ENCODE peak calls at places on chromosomes 13 and 19, in five cellular contexts. I is right lobe of liver, E is IMR-90, F is vagina, G is neural progenitor cell. P is an unnamed sample.

GRCh38 chr19:7988307-7988706 is 17.1 kb downstream of the ELAVL1 start:
- DNase-seq in I (no peak), E (no peak), G (no peak), F (no peak), P (no peak)

GRCh38 chr19:47757617-47758432 is 12.5 kb downstream of the NOP53 start:
- DNase-seq in G (no peak), I (no peak), E (no peak), F (no peak), P (peak; percentile 67)

GRCh38 chr19:1849132-1849474 is 820 bp upstream of the REXO1 start:
- DNase-seq in I (no peak), E (no peak), F (no peak), G (no peak), P (no peak)

GRCh38 chr19:5222821-5223321 is 117.7 kb downstream of the PTPRS start:
- DNase-seq in E (no peak), G (no peak), F (no peak), I (no peak), P (no peak)

GRCh38 chr19:47310819-47311218 is 1.2 kb downstream of the C5AR1 start:
- DNase-seq in I (peak; percentile 74), G (no peak), E (peak; percentile 21), F (no peak), P (no peak)

GRCh38 chr13:71477735-71478134 is 389.3 kb downstream of the DACH1 start:
- DNase-seq in E (no peak), F (no peak), I (no peak), G (peak; percentile 9), P (no peak)

GRCh38 chr19:55156202-55157063 is 1.1 kb downstream of the TNNI3 start:
- DNase-seq in I (no peak), G (peak; percentile 97), E (peak; percentile 44), F (no peak), P (peak; percentile 91)

GRCh38 chr13:91368676-91369425 is 21.4 kb downstream of the MIR17HG start:
- DNase-seq in I (no peak), G (no peak), F (no peak), E (peak; percentile 19), P (no peak)

GRCh38 chr13:34849406-34849805 is 92.7 kb upstream of the NBEA start:
- DNase-seq in I (no peak), E (no peak), F (no peak), G (no peak), P (no peak)

GRCh38 chr19:29836409-29836825 is 24.6 kb downstream of the CCNE1 start:
- DNase-seq in E (no peak), I (no peak), F (no peak), G (no peak), P (no peak)

GRCh38 chr19:37306383-37306963 is 64.4 kb upstream of the ZNF527 start:
- DNase-seq in F (no peak), E (no peak), I (no peak), G (no peak), P (no peak)

GRCh38 chr19:45920458-45920857 is 5.9 kb upstream of the NANOS2 start:
- DNase-seq in F (no peak), E (no peak), G (no peak), I (no peak), P (no peak)

GRCh38 chr19:43576479-43576878 is 878 bp downstream of the PINLYP start:
- DNase-seq in F (no peak), I (no peak), E (no peak), G (no peak), P (no peak)

GRCh38 chr13:52137489-52137888 is 8.6 kb upstream of the NEK5 start:
- DNase-seq in I (no peak), E (no peak), G (peak; percentile 27), F (no peak), P (no peak)

GRCh38 chr13:59269476-59269875 is 894.3 kb downstream of the DIAPH3 start:
- DNase-seq in F (no peak), I (no peak), G (no peak), E (peak; percentile 72), P (no peak)

GRCh38 chr13:92355213-92355612 is 871.4 kb upstream of the GPC6 start:
- DNase-seq in E (peak; percentile 5), F (no peak), I (no peak), G (peak; percentile 57), P (peak; percentile 27)

GRCh38 chr19:50703915-50704548 is 15.6 kb downstream of the SHANK1 start:
- DNase-seq in E (no peak), G (peak; percentile 58), F (no peak), I (no peak), P (no peak)
- TF ChIP-seq CTCF in E (peak; percentile 25), G (peak; percentile 50), F (no peak), I (no peak), P (no peak)

GRCh38 chr13:40058757-40059236 is 403.3 kb downstream of the COG6 start:
- DNase-seq in I (no peak), E (no peak), G (no peak), F (no peak), P (no peak)
- H3K4me1 ChIP-seq in I (peaks cover 7% of the 10 kb centered on the region), E (no peaks in the 10 kb centered on the region), G (no peaks in the 10 kb centered on the region), F (peaks cover 21% of the 10 kb centered on the region), P (no peaks in the 10 kb centered on the region)

DNA sequence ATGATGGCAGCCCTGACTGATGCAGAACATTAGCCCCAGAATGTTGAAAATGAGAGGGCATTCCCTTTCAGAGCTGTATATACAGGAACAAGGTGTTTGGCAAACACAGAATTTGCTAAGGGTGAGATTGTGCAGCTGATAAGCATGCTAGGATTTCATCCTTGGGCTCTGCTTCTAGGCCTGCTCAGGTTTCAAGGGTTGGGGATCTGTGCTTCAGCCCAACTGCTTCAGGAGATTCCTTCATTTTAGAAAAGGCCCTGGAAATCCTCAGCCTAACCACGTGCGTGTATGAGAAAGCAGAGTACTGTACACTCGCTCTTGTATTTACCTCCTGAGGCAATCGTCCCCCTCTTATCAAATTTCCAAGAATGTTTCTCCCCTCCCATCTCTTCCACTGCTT is 291.6 kb upstream of the ARGLU1 start:
- DNase-seq in E (no peak), F (no peak), I (no peak), G (peak; percentile 20), P (no peak)
- H3K4me3 ChIP-seq in E (no peak overlapping the region), F (no peak overlapping the region), I (no peak overlapping the region), G (no peak overlapping the region), P (no peak overlapping the region)

GRCh38 chr19:48826606-48827020 is 9.7 kb downstream of the HSD17B14 start:
- DNase-seq in G (peak; percentile 30), E (no peak), F (no peak), I (peak; percentile 94), P (peak; percentile 50)
- TF ChIP-seq CTCF in G (peak; percentile 39), E (no peak), F (no peak), I (peak; percentile 37), P (no peak)

GRCh38 chr13:97253581-97254293 is 31.6 kb downstream of the MBNL2 start:
- DNase-seq in E (no peak), I (no peak), G (no peak), F (no peak), P (no peak)
- H3K4me1 ChIP-seq in E (peaks cover 31% of the 10 kb centered on the region), I (peaks cover 58% of the 10 kb centered on the region), G (peaks cover 4% of the 10 kb centered on the region), F (peaks cover 76% of the 10 kb centered on the region), P (no peaks in the 10 kb centered on the region)

GRCh38 chr19:58468216-58468839 is 1.4 kb downstream of the ZNF324 start:
- DNase-seq in G (no peak), I (no peak), F (no peak), E (peak; percentile 9), P (no peak)
- H3K4me3 ChIP-seq in G (peak overlapping the region; percentile 15), I (no peak overlapping the region), F (no peak overlapping the region), E (no peak overlapping the region), P (no peak overlapping the region)

GRCh38 chr19:18059297-18059696 is 27.4 kb downstream of the IL12RB1 start:
- DNase-seq in F (no peak), G (no peak), E (no peak), I (no peak), P (no peak)
- TF ChIP-seq CTCF in F (no peak), G (no peak), E (no peak), I (no peak), P (no peak)